ENCODE peak calls at places on chromosomes 5 and 9, in five cellular contexts. One of them, this sample, is unnamed.
A peak's percentile ranks its signal among the peaks of the same experiment; 100 is the strongest.

GRCh38 chr5:72543365-72543764 is 36.2 kb upstream of the ZNF366 start:
- DNase-seq in cardiac muscle cell: no peak
- DNase-seq in RWPE1: no peak
- DNase-seq in glutamatergic neuron: no peak
- DNase-seq in kidney epithelial cell: no peak
- DNase-seq in this sample: no peak

GRCh38 chr5:167339205-167339604 is 952.2 kb upstream of the WWC1 start:
- DNase-seq in cardiac muscle cell: no peak
- DNase-seq in RWPE1: peak; percentile 15
- DNase-seq in glutamatergic neuron: no peak
- DNase-seq in kidney epithelial cell: peak; percentile 1
- DNase-seq in this sample: no peak

GRCh38 chr5:115543365-115543700 is 1.2 kb downstream of the FEM1C start:
- DNase-seq in cardiac muscle cell: no peak
- DNase-seq in RWPE1: no peak
- DNase-seq in glutamatergic neuron: no peak
- DNase-seq in kidney epithelial cell: no peak
- DNase-seq in this sample: no peak

GRCh38 chr5:132674671-132675506 is 1.1 kb downstream of the IL4 start:
- DNase-seq in cardiac muscle cell: no peak
- DNase-seq in RWPE1: peak; percentile 97
- DNase-seq in glutamatergic neuron: no peak
- DNase-seq in kidney epithelial cell: peak; percentile 80
- DNase-seq in this sample: no peak

GRCh38 chr5:41128291-41128690 is 57.1 kb upstream of the MROH2B start:
- DNase-seq in cardiac muscle cell: no peak
- DNase-seq in RWPE1: no peak
- DNase-seq in glutamatergic neuron: no peak
- DNase-seq in kidney epithelial cell: no peak
- DNase-seq in this sample: no peak

GRCh38 chr5:157165668-157166067 is 396 bp downstream of the GARIN3 start:
- DNase-seq in cardiac muscle cell: no peak
- DNase-seq in RWPE1: no peak
- DNase-seq in glutamatergic neuron: no peak
- DNase-seq in kidney epithelial cell: no peak
- DNase-seq in this sample: no peak

GRCh38 chr5:93107828-93108520 is 473.0 kb downstream of the NR2F1-AS1 start:
- DNase-seq in cardiac muscle cell: no peak
- DNase-seq in RWPE1: no peak
- DNase-seq in glutamatergic neuron: no peak
- DNase-seq in kidney epithelial cell: no peak
- DNase-seq in this sample: no peak

GRCh38 chr5:148831590-148832565 is 5.5 kb downstream of the ADRB2 start:
- DNase-seq in cardiac muscle cell: no peak
- DNase-seq in RWPE1: no peak
- DNase-seq in glutamatergic neuron: no peak
- DNase-seq in kidney epithelial cell: no peak
- DNase-seq in this sample: no peak

GRCh38 chr5:85784746-85785145 is 833.0 kb upstream of the COX7C start:
- DNase-seq in cardiac muscle cell: no peak
- DNase-seq in RWPE1: no peak
- DNase-seq in glutamatergic neuron: no peak
- DNase-seq in kidney epithelial cell: no peak
- DNase-seq in this sample: no peak

GRCh38 chr5:132467292-132467984 is 23.1 kb downstream of the IRF1 start:
- DNase-seq in cardiac muscle cell: no peak
- DNase-seq in RWPE1: no peak
- DNase-seq in glutamatergic neuron: no peak
- DNase-seq in kidney epithelial cell: no peak
- DNase-seq in this sample: no peak

GRCh38 chr9:133534346-133535284 is at the start of gene ADAMTSL2:
- DNase-seq in cardiac muscle cell: peak; percentile 87
- DNase-seq in RWPE1: peak; percentile 36
- DNase-seq in glutamatergic neuron: peak; percentile 78
- DNase-seq in kidney epithelial cell: no peak
- DNase-seq in this sample: peak; percentile 84

GRCh38 chr5:1420211-1421195 is 24.7 kb downstream of the SLC6A3 start:
- DNase-seq in cardiac muscle cell: no peak
- DNase-seq in RWPE1: no peak
- DNase-seq in glutamatergic neuron: no peak
- DNase-seq in kidney epithelial cell: no peak
- DNase-seq in this sample: no peak

GRCh38 chr5:138148811-138149210 is 9.6 kb upstream of the NME5 start:
- DNase-seq in cardiac muscle cell: no peak
- DNase-seq in RWPE1: peak; percentile 49
- DNase-seq in glutamatergic neuron: no peak
- DNase-seq in kidney epithelial cell: peak; percentile 53
- DNase-seq in this sample: no peak

GRCh38 chr5:132086277-132086794 is 12.7 kb downstream of the CSF2 start:
- DNase-seq in cardiac muscle cell: no peak
- DNase-seq in RWPE1: peak; percentile 94
- DNase-seq in glutamatergic neuron: no peak
- DNase-seq in kidney epithelial cell: peak; percentile 89
- DNase-seq in this sample: no peak

GRCh38 chr9:101848485-101848919 is 110.1 kb upstream of the GRIN3A start:
- DNase-seq in cardiac muscle cell: no peak
- DNase-seq in RWPE1: peak; percentile 11
- DNase-seq in glutamatergic neuron: no peak
- DNase-seq in kidney epithelial cell: no peak
- DNase-seq in this sample: no peak

GRCh38 chr5:158725223-158725825 is 374.4 kb downstream of the EBF1 start:
- DNase-seq in cardiac muscle cell: no peak
- DNase-seq in RWPE1: no peak
- DNase-seq in glutamatergic neuron: no peak
- DNase-seq in kidney epithelial cell: no peak
- DNase-seq in this sample: no peak

GRCh38 chr5:14195588-14195987 is 52.4 kb downstream of the TRIO start:
- DNase-seq in cardiac muscle cell: no peak
- DNase-seq in RWPE1: no peak
- DNase-seq in glutamatergic neuron: no peak
- DNase-seq in kidney epithelial cell: no peak
- DNase-seq in this sample: no peak

GRCh38 chr5:116861097-116861496 is 286.5 kb upstream of the SEMA6A start:
- DNase-seq in cardiac muscle cell: no peak
- DNase-seq in RWPE1: no peak
- DNase-seq in glutamatergic neuron: no peak
- DNase-seq in kidney epithelial cell: no peak
- DNase-seq in this sample: no peak

GRCh38 chr5:173078878-173079277 is 22.7 kb downstream of the CREBRF start:
- DNase-seq in cardiac muscle cell: no peak
- DNase-seq in RWPE1: no peak
- DNase-seq in glutamatergic neuron: no peak
- DNase-seq in kidney epithelial cell: no peak
- DNase-seq in this sample: no peak

GRCh38 chr5:10366310-10367297 is 13.1 kb downstream of the MARCHF6 start:
- DNase-seq in cardiac muscle cell: peak; percentile 2
- DNase-seq in RWPE1: peak; percentile 41
- DNase-seq in glutamatergic neuron: no peak
- DNase-seq in kidney epithelial cell: peak; percentile 49
- DNase-seq in this sample: no peak

GRCh38 chr9:129289131-129289731 is 111.2 kb upstream of the IER5L start:
- DNase-seq in cardiac muscle cell: no peak
- DNase-seq in RWPE1: no peak
- DNase-seq in glutamatergic neuron: no peak
- DNase-seq in kidney epithelial cell: no peak
- DNase-seq in this sample: no peak

GRCh38 chr9:78298046-78298511 is 1.2 kb downstream of the PSAT1 start:
- DNase-seq in cardiac muscle cell: peak; percentile 40
- DNase-seq in RWPE1: peak; percentile 51
- DNase-seq in glutamatergic neuron: peak; percentile 41
- DNase-seq in kidney epithelial cell: no peak
- DNase-seq in this sample: peak; percentile 47

GRCh38 chr9:27431573-27431972 is 92.5 kb upstream of the IFNK start:
- DNase-seq in cardiac muscle cell: no peak
- DNase-seq in RWPE1: no peak
- DNase-seq in glutamatergic neuron: no peak
- DNase-seq in kidney epithelial cell: no peak
- DNase-seq in this sample: no peak

GRCh38 chr5:133564921-133565565 is 47.3 kb downstream of the FSTL4 start:
- DNase-seq in cardiac muscle cell: no peak
- DNase-seq in RWPE1: no peak
- DNase-seq in glutamatergic neuron: no peak
- DNase-seq in kidney epithelial cell: no peak
- DNase-seq in this sample: no peak

GRCh38 chr9:14056235-14056930 is 257.6 kb downstream of the NFIB start:
- DNase-seq in cardiac muscle cell: peak; percentile 15
- DNase-seq in RWPE1: no peak
- DNase-seq in glutamatergic neuron: no peak
- DNase-seq in kidney epithelial cell: no peak
- DNase-seq in this sample: no peak

GRCh38 chr9:99565203-99565602 is 256.5 kb upstream of the NR4A3 start:
- DNase-seq in cardiac muscle cell: no peak
- DNase-seq in RWPE1: no peak
- DNase-seq in glutamatergic neuron: no peak
- DNase-seq in kidney epithelial cell: no peak
- DNase-seq in this sample: no peak

GRCh38 chr5:51960617-51961115 is 577.4 kb downstream of the ISL1 start:
- DNase-seq in cardiac muscle cell: no peak
- DNase-seq in RWPE1: peak; percentile 29
- DNase-seq in glutamatergic neuron: no peak
- DNase-seq in kidney epithelial cell: no peak
- DNase-seq in this sample: no peak

DNA sequence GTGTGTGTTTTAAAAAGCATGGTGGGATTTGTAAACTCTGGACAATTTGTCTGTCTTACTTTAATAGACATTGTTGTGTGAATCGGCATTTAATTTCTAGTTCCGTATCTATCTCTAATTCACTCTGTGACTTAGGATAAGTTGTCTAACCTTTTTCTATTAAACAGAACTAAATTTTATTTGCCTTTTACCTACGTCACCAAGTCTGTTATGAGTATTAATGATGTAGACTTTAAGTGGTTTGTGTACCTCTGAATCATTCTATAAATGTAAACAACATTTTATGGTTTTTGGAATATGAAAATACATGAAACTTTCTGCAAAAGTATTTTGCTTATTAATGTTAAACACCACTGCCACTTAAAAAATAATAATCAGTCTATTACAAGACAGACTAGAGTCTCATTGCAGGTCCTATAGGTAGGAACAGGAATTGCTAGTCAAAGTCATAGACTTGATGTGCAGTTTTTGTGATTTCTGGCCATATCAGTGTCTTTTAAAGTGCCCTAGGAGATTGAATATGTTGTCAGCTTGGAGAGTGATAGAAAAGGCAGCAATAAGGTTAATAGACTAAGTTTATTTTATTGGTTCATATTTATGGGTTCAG is 5.6 kb downstream of the RBM27 start:
- DNase-seq in cardiac muscle cell: no peak
- DNase-seq in RWPE1: no peak
- DNase-seq in glutamatergic neuron: no peak
- DNase-seq in kidney epithelial cell: no peak
- DNase-seq in this sample: no peak
- TF ChIP-seq CTCF in cardiac muscle cell: peak; percentile 3
- TF ChIP-seq CTCF in RWPE1: no peak
- TF ChIP-seq CTCF in glutamatergic neuron: peak; percentile 36
- TF ChIP-seq CTCF in kidney epithelial cell: no peak
- TF ChIP-seq CTCF in this sample: peak; percentile 23

GRCh38 chr9:126014726-126015125 is 267.6 kb downstream of the PBX3 start:
- DNase-seq in cardiac muscle cell: no peak
- DNase-seq in RWPE1: no peak
- DNase-seq in glutamatergic neuron: no peak
- DNase-seq in kidney epithelial cell: no peak
- DNase-seq in this sample: no peak

DNA sequence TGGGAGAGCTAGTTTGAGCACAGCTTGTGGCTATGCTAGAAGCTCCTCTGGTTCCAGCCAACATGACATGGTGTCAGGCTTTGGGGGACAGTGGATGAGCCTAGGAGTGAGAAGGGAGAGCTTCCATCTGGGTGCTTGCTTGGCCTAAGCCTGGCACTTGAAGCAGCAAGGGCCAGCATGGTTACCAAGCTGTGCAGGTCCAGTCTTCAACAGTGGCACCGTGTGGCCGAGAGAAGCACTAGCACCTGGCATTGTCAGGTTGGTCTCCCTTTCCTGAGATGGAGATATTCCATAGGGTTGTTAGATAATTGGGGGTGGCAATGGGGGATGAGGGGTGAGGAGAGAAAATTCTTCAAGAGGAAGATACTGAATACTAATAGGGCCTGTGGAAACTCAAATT is 261.9 kb downstream of the PBX3 start:
- DNase-seq in cardiac muscle cell: no peak
- DNase-seq in RWPE1: no peak
- DNase-seq in glutamatergic neuron: no peak
- DNase-seq in kidney epithelial cell: no peak
- DNase-seq in this sample: no peak
- TF ChIP-seq CTCF in cardiac muscle cell: peak; percentile 13
- TF ChIP-seq CTCF in RWPE1: no peak
- TF ChIP-seq CTCF in glutamatergic neuron: peak; percentile 40
- TF ChIP-seq CTCF in kidney epithelial cell: no peak
- TF ChIP-seq CTCF in this sample: no peak

GRCh38 chr5:175848676-175849075 is 22.7 kb upstream of the CPLX2 start:
- DNase-seq in cardiac muscle cell: no peak
- DNase-seq in RWPE1: no peak
- DNase-seq in glutamatergic neuron: no peak
- DNase-seq in kidney epithelial cell: no peak
- DNase-seq in this sample: no peak
- TF ChIP-seq CTCF in cardiac muscle cell: no peak
- TF ChIP-seq CTCF in RWPE1: no peak
- TF ChIP-seq CTCF in glutamatergic neuron: no peak
- TF ChIP-seq CTCF in kidney epithelial cell: no peak
- TF ChIP-seq CTCF in this sample: no peak

GRCh38 chr5:181149355-181149754 is 2.0 kb downstream of the OR2V2 start:
- DNase-seq in cardiac muscle cell: no peak
- DNase-seq in RWPE1: peak; percentile 76
- DNase-seq in glutamatergic neuron: no peak
- DNase-seq in kidney epithelial cell: no peak
- DNase-seq in this sample: no peak

GRCh38 chr5:181152406-181152805 is 5.0 kb downstream of the OR2V2 start:
- DNase-seq in cardiac muscle cell: no peak
- DNase-seq in RWPE1: peak; percentile 57
- DNase-seq in glutamatergic neuron: no peak
- DNase-seq in kidney epithelial cell: peak; percentile 61
- DNase-seq in this sample: no peak

GRCh38 chr5:181153814-181154213 is 6.4 kb downstream of the OR2V2 start:
- DNase-seq in cardiac muscle cell: no peak
- DNase-seq in RWPE1: no peak
- DNase-seq in glutamatergic neuron: no peak
- DNase-seq in kidney epithelial cell: no peak
- DNase-seq in this sample: no peak

GRCh38 chr5:181149806-181150733 is 2.7 kb downstream of the OR2V2 start:
- DNase-seq in cardiac muscle cell: no peak
- DNase-seq in RWPE1: no peak
- DNase-seq in glutamatergic neuron: no peak
- DNase-seq in kidney epithelial cell: no peak
- DNase-seq in this sample: no peak

DNA sequence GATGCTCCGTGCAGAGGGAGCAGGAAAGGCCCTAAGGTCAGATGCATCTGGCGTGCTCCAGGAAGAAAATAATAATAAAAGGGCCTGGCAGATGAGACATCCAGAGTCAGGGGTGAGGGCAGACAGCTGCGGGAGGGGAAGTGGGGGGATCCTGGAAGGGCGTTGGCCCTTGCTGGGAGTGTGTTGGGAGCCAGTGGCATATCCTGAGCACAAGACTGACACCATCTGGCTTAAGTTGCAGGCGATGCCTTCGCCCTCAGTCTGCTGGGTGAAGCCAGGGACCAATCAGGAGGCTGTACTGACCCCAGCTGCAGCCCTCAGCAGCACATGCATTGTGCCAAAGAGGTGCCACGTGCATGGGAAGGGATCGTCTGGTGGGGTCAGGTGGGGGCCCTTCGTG is 3.8 kb downstream of the OR2V2 start:
- DNase-seq in cardiac muscle cell: no peak
- DNase-seq in RWPE1: no peak
- DNase-seq in glutamatergic neuron: no peak
- DNase-seq in kidney epithelial cell: no peak
- DNase-seq in this sample: no peak
- TF ChIP-seq CTCF in cardiac muscle cell: no peak
- TF ChIP-seq CTCF in RWPE1: no peak
- TF ChIP-seq CTCF in glutamatergic neuron: no peak
- TF ChIP-seq CTCF in kidney epithelial cell: no peak
- TF ChIP-seq CTCF in this sample: no peak